ENCODE peak calls at places on chromosomes 1 and 21, in eight cellular contexts. Z, B, H, E, Y, J, N and R are unnamed samples.
A peak's percentile ranks its signal among the peaks of the same experiment; 100 is the strongest.

GRCh38 chr1:20823879-20824278 is 36.8 kb upstream of the HP1BP3 start:
- DNase-seq in B (no peak), H (no peak), N (no peak), E (no peak), Y (no peak), J (no peak), Z (no peak), R (no peak)

GRCh38 chr21:28337319-28337718 is 655.4 kb downstream of the LTN1 start:
- DNase-seq in Y (peak; percentile 78), Z (peak; percentile 44), E (no peak), J (no peak), B (no peak), H (no peak), N (no peak), R (no peak)

GRCh38 chr1:28172690-28173150 is 3.8 kb downstream of the PTAFR start:
- DNase-seq in Z (peak; percentile 23), B (no peak), N (no peak), E (no peak), H (peak; percentile 74), J (peak; percentile 11), Y (no peak), R (no peak)

GRCh38 chr1:223738465-223739365 is 26.4 kb downstream of the CAPN2 start:
- DNase-seq in Z (no peak), H (peak; percentile 75), B (no peak), Y (no peak), J (no peak), N (no peak), E (no peak), R (peak; percentile 70)

GRCh38 chr1:20153000-20153418 is 13.9 kb downstream of the PLA2G2F start:
- DNase-seq in B (no peak), H (no peak), N (no peak), J (no peak), E (peak; percentile 69), Y (no peak), Z (peak; percentile 17), R (no peak)

GRCh38 chr1:64693406-64693805 is 51.5 kb upstream of the RAVER2 start:
- DNase-seq in B (no peak), Y (no peak), H (no peak), Z (no peak), E (no peak), N (no peak), J (no peak), R (no peak)

GRCh38 chr1:210010161-210010560 is 72.1 kb downstream of the SYT14 start:
- DNase-seq in N (no peak), B (no peak), E (no peak), H (no peak), J (no peak), Z (no peak), Y (no peak), R (no peak)

GRCh38 chr1:31421404-31422040 is 8.5 kb downstream of the SERINC2 start:
- DNase-seq in N (no peak), H (no peak), Z (peak; percentile 28), E (peak; percentile 70), Y (peak; percentile 32), J (no peak), B (no peak), R (no peak)

GRCh38 chr1:77757616-77758015 is 2.0 kb downstream of the USP33 start:
- DNase-seq in H (no peak), J (no peak), Y (peak; percentile 52), Z (peak; percentile 12), B (no peak), E (no peak), N (no peak), R (no peak)

GRCh38 chr1:187114788-187115187 is 286.0 kb downstream of the PLA2G4A start:
- DNase-seq in Y (no peak), E (no peak), H (no peak), B (no peak), J (no peak), N (no peak), Z (no peak), R (no peak)

GRCh38 chr1:161791889-161792655 is 26.0 kb downstream of the ATF6 start:
- DNase-seq in J (no peak), B (no peak), E (no peak), Y (peak; percentile 35), N (no peak), Z (peak; percentile 30), H (no peak), R (no peak)

GRCh38 chr1:43267291-43267805 is 2.4 kb upstream of the TMEM125 start:
- DNase-seq in B (no peak), J (no peak), N (no peak), Y (peak; percentile 84), H (peak; percentile 20), E (peak; percentile 28), Z (peak; percentile 75), R (no peak)

GRCh38 chr1:118947790-118948189 is 40.4 kb downstream of the TBX15 start:
- DNase-seq in J (no peak), B (no peak), E (no peak), Y (peak; percentile 46), H (no peak), N (no peak), Z (peak; percentile 79), R (no peak)

GRCh38 chr1:14189381-14189780 is 409.1 kb upstream of the KAZN start:
- DNase-seq in E (no peak), B (no peak), J (no peak), Y (no peak), N (no peak), H (no peak), Z (no peak), R (no peak)

GRCh38 chr21:41834252-41834925 is 44.8 kb downstream of the PRDM15 start:
- DNase-seq in Y (no peak), E (no peak), H (no peak), N (no peak), J (no peak), Z (no peak), B (no peak), R (no peak)

GRCh38 chr1:207064546-207064945 is 11.5 kb downstream of the PFKFB2 start:
- DNase-seq in E (no peak), Z (no peak), B (no peak), Y (no peak), J (no peak), N (no peak), H (peak; percentile 79), R (no peak)

GRCh38 chr1:219126267-219126862 is 47.3 kb upstream of the LYPLAL1 start:
- DNase-seq in E (no peak), Z (peak; percentile 39), B (no peak), N (no peak), H (no peak), Y (no peak), J (no peak), R (no peak)

GRCh38 chr1:52403566-52404115 is 582 bp downstream of the ORC1 start:
- DNase-seq in Y (peak; percentile 84), E (peak; percentile 81), B (peak; percentile 19), N (no peak), Z (peak; percentile 78), H (no peak), J (peak; percentile 13), R (peak; percentile 46)

GRCh38 chr21:21631961-21632360 is 633.8 kb downstream of the NCAM2 start:
- DNase-seq in B (no peak), N (no peak), J (no peak), Y (peak; percentile 17), Z (peak; percentile 50), E (no peak), H (no peak), R (no peak)

DNA sequence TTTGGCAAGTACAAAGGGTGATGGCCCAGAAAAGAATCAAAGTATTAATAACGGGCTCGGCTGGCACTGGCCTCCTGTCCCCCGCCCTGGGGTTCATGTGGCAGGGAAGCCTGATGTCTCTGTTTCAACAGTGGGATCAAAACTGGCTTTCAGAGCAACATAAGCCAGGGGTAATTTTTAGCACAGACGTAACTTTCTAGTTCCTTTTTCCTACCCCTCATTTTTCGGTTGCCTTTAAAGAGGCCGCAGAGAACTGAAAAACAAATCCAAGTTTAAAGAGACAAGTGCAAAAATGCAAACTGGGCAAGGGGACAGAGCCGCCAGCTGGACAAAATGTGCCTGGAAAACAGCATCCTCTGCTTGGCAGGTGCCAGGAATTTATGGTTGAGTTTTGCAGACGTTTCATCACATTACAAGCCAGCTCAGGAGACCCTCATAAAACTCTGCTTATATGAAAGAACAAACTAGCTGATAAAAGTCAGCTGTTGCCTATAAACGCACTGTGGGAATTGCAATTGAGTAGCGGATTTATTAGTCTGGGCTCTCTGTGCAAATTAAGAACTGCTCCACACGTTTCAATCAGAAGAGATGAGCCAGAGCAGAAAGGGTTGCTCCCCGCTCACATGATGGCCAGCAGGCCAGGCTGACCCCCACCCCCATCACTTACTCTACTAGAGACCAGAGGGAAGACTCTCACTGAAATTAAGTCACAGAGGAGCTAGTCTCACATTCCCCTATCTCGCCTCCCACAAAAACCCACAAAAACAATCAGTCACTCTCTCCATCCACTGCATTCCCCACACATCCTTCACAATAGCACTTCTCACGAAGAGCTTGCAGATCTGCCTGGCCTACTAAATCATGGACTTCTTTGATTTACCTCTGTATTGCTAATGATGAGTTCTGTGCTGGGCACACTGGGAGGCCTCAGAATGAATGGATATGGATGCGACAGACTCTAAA is 15.8 kb upstream of the CDCA8 start:
- DNase-seq in B (no peak), J (no peak), N (no peak), H (no peak), E (no peak), Z (no peak), Y (no peak), R (peak; percentile 20)
- TF ChIP-seq CTCF in B (no peak), J (no peak), N (no peak), H (no peak), E (no peak), Z (no peak), Y (no peak), R (no peak)

GRCh38 chr1:2868571-2868970 is 67.1 kb upstream of the TTC34 start:
- DNase-seq in J (no peak), B (no peak), Z (no peak), E (no peak), N (peak; percentile 55), H (no peak), Y (no peak), R (no peak)
- H3K9me3 ChIP-seq in J (peaks cover 4% of the 10 kb centered on the region), B (peaks cover 19% of the 10 kb centered on the region), Z (no peaks in the 10 kb centered on the region), E (peaks cover 65% of the 10 kb centered on the region), N (no peaks in the 10 kb centered on the region), H (peaks cover 25% of the 10 kb centered on the region), Y (peaks cover 73% of the 10 kb centered on the region), R (peaks cover 15% of the 10 kb centered on the region)

DNA sequence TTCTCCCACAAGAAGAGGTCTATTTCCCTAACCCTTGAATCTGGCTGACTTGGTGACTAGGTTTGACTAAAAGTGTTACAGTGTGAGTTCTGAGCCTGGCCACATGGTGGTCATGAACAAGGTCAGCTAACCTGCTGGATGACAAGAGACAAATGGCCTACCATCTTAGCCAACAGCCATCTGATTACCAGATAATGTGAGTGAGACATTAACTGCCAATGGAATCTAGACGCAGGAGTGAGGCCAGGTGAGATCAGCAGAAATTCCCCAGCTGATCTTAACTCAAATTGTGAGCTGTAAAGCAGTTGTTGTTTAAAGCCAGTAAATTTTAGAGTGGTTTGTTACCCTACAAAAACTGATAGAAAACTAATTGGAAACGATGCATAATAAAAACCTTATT is 320.0 kb downstream of the BRINP2 start:
- DNase-seq in Y (no peak), N (no peak), B (no peak), J (no peak), E (no peak), Z (no peak), H (no peak), R (no peak)
- TF ChIP-seq CTCF in Y (no peak), N (no peak), B (no peak), J (no peak), E (no peak), Z (no peak), H (no peak), R (no peak)

DNA sequence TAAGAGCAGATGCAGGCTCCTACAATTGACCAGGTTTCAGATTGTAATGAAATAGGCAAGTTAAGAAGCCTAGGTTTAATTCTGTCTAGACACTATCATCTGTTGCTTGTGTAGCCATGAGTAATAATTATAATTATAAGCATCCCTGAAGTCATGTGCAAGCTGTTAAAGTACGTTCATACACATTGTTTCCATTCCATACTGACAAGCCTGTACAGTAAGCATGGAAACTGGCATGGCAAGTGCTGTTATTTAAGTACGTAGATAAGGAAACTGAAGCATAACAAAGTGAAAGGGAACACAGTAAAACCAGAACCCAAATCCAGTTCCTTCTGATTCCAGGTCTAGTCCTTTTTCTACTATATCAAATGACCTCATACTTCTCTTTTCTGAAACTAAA is 557.3 kb upstream of the BEND5 start:
- DNase-seq in Y (no peak), H (no peak), N (no peak), E (no peak), J (no peak), B (no peak), Z (peak; percentile 14), R (no peak)
- H3K9me3 ChIP-seq in Y (peaks cover 14% of the 10 kb centered on the region), H (no peaks in the 10 kb centered on the region), N (no peaks in the 10 kb centered on the region), E (peaks cover 56% of the 10 kb centered on the region), J (no peaks in the 10 kb centered on the region), B (no peaks in the 10 kb centered on the region), Z (no peaks in the 10 kb centered on the region), R (peaks cover 10% of the 10 kb centered on the region)